ENCODE peak calls at places on chromosomes 5 and 9, in ten cellular contexts. T is left ventricle myocardium inferior; U is central memory CD4-positive, alpha-beta T cell; S is GM03348; Z is NCI-H460; X is fibroblast of pulmonary artery; F is KBM-7; P is skeletal muscle cell; N is astrocyte of the spinal cord; E is NCI-H510A treated with DMSO at 0.1 percent for 48 hours. G is an unnamed sample.
A peak's percentile ranks its signal among the peaks of the same experiment; 100 is the strongest.

GRCh38 chr5:135559342-135559741 is 19.4 kb downstream of the CXCL14 start:
- DNase-seq in T (no peak), U (no peak), S (peak; percentile 32), Z (no peak), X (no peak), F (peak; percentile 16), P (no peak), N (no peak), E (no peak), G (no peak)

GRCh38 chr9:93309889-93310425 is 126.0 kb downstream of the WNK2 start:
- DNase-seq in T (no peak), U (no peak), S (no peak), Z (no peak), X (no peak), F (no peak), P (no peak), N (no peak), E (no peak), G (no peak)

GRCh38 chr9:14011799-14012560 is 302.0 kb downstream of the NFIB start:
- DNase-seq in T (no peak), U (no peak), S (no peak), Z (no peak), X (no peak), F (no peak), P (no peak), N (no peak), E (no peak), G (no peak)

GRCh38 chr5:83219495-83219894 is 142.1 kb downstream of the XRCC4 start:
- DNase-seq in T (no peak), U (no peak), S (no peak), Z (no peak), X (no peak), F (no peak), P (no peak), N (no peak), E (no peak), G (no peak)

GRCh38 chr9:4211806-4212205 is 88.1 kb downstream of the GLIS3 start:
- DNase-seq in T (no peak), U (no peak), S (no peak), Z (no peak), X (no peak), F (no peak), P (no peak), N (no peak), E (no peak), G (no peak)

GRCh38 chr5:77607324-77607723 is 31.2 kb downstream of the OTP start:
- DNase-seq in T (no peak), U (no peak), S (no peak), Z (no peak), X (no peak), F (no peak), P (no peak), N (no peak), E (peak; percentile 42), G (no peak)

GRCh38 chr5:37668524-37669047 is 171.3 kb downstream of the GDNF start:
- DNase-seq in T (no peak), U (no peak), S (peak; percentile 83), Z (peak; percentile 80), X (peak; percentile 96), F (no peak), P (peak; percentile 90), N (peak; percentile 98), E (peak; percentile 94), G (no peak)

GRCh38 chr9:86407022-86407421 is 52.8 kb upstream of the TUT7 start:
- DNase-seq in T (no peak), U (no peak), S (peak; percentile 10), Z (no peak), X (peak; percentile 55), F (no peak), P (peak; percentile 16), N (peak; percentile 67), E (no peak), G (no peak)

GRCh38 chr9:117403848-117404247 is 11.0 kb downstream of the ASTN2 start:
- DNase-seq in T (no peak), U (no peak), S (no peak), Z (no peak), X (no peak), F (no peak), P (no peak), N (no peak), E (peak; percentile 82), G (no peak)

GRCh38 chr5:2522372-2522771 is 229.1 kb downstream of the IRX2 start:
- DNase-seq in T (no peak), U (no peak), S (no peak), Z (no peak), X (no peak), F (no peak), P (no peak), N (no peak), E (no peak), G (no peak)

GRCh38 chr5:72465068-72465467 is 42.1 kb downstream of the ZNF366 start:
- DNase-seq in T (no peak), U (no peak), S (no peak), Z (no peak), X (no peak), F (no peak), P (no peak), N (no peak), E (no peak), G (no peak)

G was measured in CD4-positive, alpha-beta memory T cell.